ENCODE peak calls at places on chromosomes 12 and 14, in six cellular contexts. U is endothelial cell, C is psoas muscle, I is brain microvascular endothelial cell, S is endodermal cell, W is prostate gland. J is an unnamed sample.

GRCh38 chr14:38950676-38951075 is 152.4 kb downstream of the SEC23A start:
- DNase-seq in I (no peak), C (no peak), S (no peak), U (no peak), W (no peak), J (no peak)

GRCh38 chr14:54446201-54446693 is 5.1 kb upstream of the CNIH1 start:
- DNase-seq in C (no peak), I (no peak), S (no peak), U (no peak), W (peak), J (no peak)

GRCh38 chr14:35215110-35215872 is 76.9 kb upstream of the PSMA6 start:
- DNase-seq in I (peak), S (no peak), U (no peak), C (no peak), W (no peak), J (no peak)

GRCh38 chr12:98754095-98754494 is 109.0 kb downstream of the APAF1 start:
- DNase-seq in C (no peak), W (no peak), S (no peak), I (peak), U (no peak), J (no peak)

GRCh38 chr12:8637666-8638065 is 25.0 kb downstream of the MFAP5 start:
- DNase-seq in I (no peak), C (no peak), W (no peak), S (peak), U (no peak), J (no peak)

GRCh38 chr12:30587782-30588181 is 107.9 kb downstream of the IPO8 start:
- DNase-seq in S (no peak), W (no peak), C (no peak), U (no peak), I (no peak), J (no peak)

GRCh38 chr12:124532947-124533346 is 34.5 kb downstream of the NCOR2 start:
- DNase-seq in S (no peak), I (no peak), U (no peak), W (no peak), C (no peak), J (no peak)

GRCh38 chr14:76056128-76056527 is 70.6 kb downstream of the IFT43 start:
- DNase-seq in W (no peak), I (peak), S (no peak), C (no peak), U (no peak), J (no peak)

GRCh38 chr12:118979763-118980406 is 1.5 kb upstream of the SRRM4 start:
- DNase-seq in I (peak), C (no peak), S (peak), W (peak), U (peak), J (peak)

GRCh38 chr14:23579311-23579630 is 681 bp upstream of the JPH4 start:
- DNase-seq in C (no peak), I (no peak), U (no peak), S (no peak), W (no peak), J (no peak)

GRCh38 chr12:100141998-100142850 is 450 bp downstream of the BLTP3B start:
- DNase-seq in W (peak), S (peak), C (peak), I (peak), U (peak), J (peak)

GRCh38 chr14:95480109-95480886 is 36.2 kb downstream of the SYNE3 start:
- DNase-seq in W (no peak), C (peak), I (peak), S (no peak), U (no peak), J (no peak)

GRCh38 chr12:24595652-24596235 is 353.2 kb downstream of the BCAT1 start:
- DNase-seq in I (peak), W (no peak), U (peak), S (peak), C (no peak), J (peak)

GRCh38 chr12:24600996-24601395 is 347.9 kb downstream of the BCAT1 start:
- DNase-seq in U (no peak), S (no peak), C (no peak), I (peak), W (no peak), J (no peak)

GRCh38 chr12:24599737-24600136 is 349.2 kb downstream of the BCAT1 start:
- DNase-seq in S (no peak), W (no peak), I (no peak), C (no peak), U (no peak), J (no peak)

GRCh38 chr12:24600559-24600958 is 348.3 kb downstream of the BCAT1 start:
- DNase-seq in W (no peak), C (no peak), I (no peak), S (no peak), U (no peak), J (no peak)

GRCh38 chr12:24596768-24597388 is 352.0 kb downstream of the BCAT1 start:
- DNase-seq in W (no peak), I (no peak), C (no peak), S (no peak), U (no peak), J (no peak)
- TF ChIP-seq CTCF in W (peak), I (peak), C (peak), S (peak), U (peak), J (peak)

GRCh38 chr12:102917026-102917787 is at the start of gene PAH:
- DNase-seq in W (no peak), I (no peak), S (peak), C (no peak), U (no peak), J (peak)
- TF ChIP-seq CTCF in W (no peak), I (no peak), S (peak), C (no peak), U (no peak), J (no peak)

DNA sequence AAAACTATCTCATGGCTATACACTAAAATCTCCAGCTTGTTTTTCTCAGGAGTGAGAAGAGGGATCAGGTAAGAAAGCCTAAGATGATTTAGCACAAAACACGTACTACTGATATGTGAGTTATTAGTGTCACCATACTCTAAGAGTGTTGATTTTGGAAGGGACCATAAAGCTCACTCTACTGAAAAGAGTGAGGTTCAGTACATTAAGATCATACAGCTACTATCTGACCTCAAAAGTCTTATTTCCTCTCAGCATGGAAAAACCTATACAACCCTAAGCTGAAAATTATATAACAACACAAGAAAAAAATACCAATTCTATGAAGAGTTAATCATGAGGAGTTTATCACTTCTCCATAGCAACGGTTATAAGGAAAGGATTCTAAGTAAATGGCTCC is 19.5 kb downstream of the SNW1 start:
- DNase-seq in U (no peak), I (no peak), W (no peak), C (no peak), S (no peak), J (no peak)
- TF ChIP-seq CTCF in U (no peak), I (no peak), W (no peak), C (no peak), S (no peak), J (no peak)

GRCh38 chr12:116202940-116203339 is 74.6 kb downstream of the MED13L start:
- DNase-seq in S (no peak), U (no peak), I (peak), C (no peak), W (no peak), J (no peak)
- TF ChIP-seq CTCF in S (peak), U (no peak), I (peak), C (peak), W (no peak), J (no peak)

DNA sequence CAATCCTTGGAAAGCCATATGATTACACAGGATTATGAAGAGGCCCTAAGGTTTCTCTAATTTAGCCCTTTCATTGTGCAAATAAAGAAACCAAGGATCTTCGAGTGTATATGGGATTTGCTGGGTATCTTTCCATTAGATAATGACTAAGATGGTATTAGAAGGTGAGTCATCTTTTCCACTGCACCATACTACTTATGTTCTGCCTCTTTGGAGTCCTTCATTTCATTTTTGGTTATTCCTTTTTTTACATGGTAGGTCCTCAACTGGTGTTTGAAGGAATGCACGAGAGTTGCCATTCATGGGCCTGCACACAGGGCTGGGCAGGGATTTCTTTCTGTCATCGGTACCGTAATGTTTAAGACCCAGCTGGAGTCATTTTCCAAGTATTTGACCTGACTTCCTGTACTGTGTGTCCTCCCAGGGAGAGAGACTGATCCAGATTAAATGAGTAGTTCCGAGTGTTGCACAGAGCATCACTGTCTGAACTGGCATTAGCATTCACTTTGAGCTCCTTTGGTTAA is 85.7 kb downstream of the BORCS5 start:
- DNase-seq in W (no peak), U (no peak), C (no peak), I (peak), S (no peak), J (no peak)
- TF ChIP-seq CTCF in W (no peak), U (no peak), C (no peak), I (no peak), S (no peak), J (no peak)

GRCh38 chr14:99075771-99076370 is 196.1 kb downstream of the BCL11B start:
- DNase-seq in S (no peak), U (no peak), W (no peak), I (no peak), C (no peak), J (no peak)
- TF ChIP-seq CTCF in S (no peak), U (no peak), W (no peak), I (no peak), C (no peak), J (no peak)